ENCODE peak calls at places on chromosomes 12 and 14, in seven cellular contexts. N is fibroblast of lung, X is cardiac muscle cell, M is IMR-90, W is testis, H is AG04450, O is HCT116. T is an unnamed sample. For H3K9me3, the result is how much of the 10 kb centered on the place peaks cover.

GRCh38 chr14:101950100-101950499 is 14.3 kb upstream of the DYNC1H1 start:
- DNase-seq in M (no peak), X (no peak), W (no peak), O (no peak), H (no peak), N (no peak), T (no peak)

GRCh38 chr14:68969278-68969677 is 9.8 kb downstream of the ACTN1 start:
- DNase-seq in N (no peak), M (no peak), W (no peak), X (no peak), O (no peak), H (no peak), T (no peak)

GRCh38 chr14:92252291-92252690 is 70.7 kb upstream of the SLC24A4 start:
- DNase-seq in N (no peak), M (no peak), W (peak), O (no peak), H (no peak), X (no peak), T (no peak)

GRCh38 chr14:51092965-51093364 is 1.9 kb downstream of the TRIM9 start:
- DNase-seq in N (no peak), O (no peak), H (no peak), X (no peak), M (no peak), W (no peak), T (no peak)

GRCh38 chr12:53980448-53981388 is 4.2 kb upstream of the HOXC10 start:
- DNase-seq in N (no peak), O (no peak), W (no peak), X (no peak), M (no peak), H (no peak), T (no peak)

GRCh38 chr12:26097046-26097878 is 27.6 kb downstream of the BHLHE41 start:
- DNase-seq in O (peak), X (peak), W (peak), N (peak), H (peak), M (peak), T (peak)

GRCh38 chr12:6426882-6427671 is 17.7 kb upstream of the CD27 start:
- DNase-seq in X (no peak), O (no peak), N (no peak), M (no peak), H (no peak), W (no peak), T (no peak)

GRCh38 chr12:102421801-102422583 is 58.4 kb downstream of the IGF1 start:
- DNase-seq in X (no peak), N (no peak), H (no peak), O (no peak), M (peak), W (no peak), T (no peak)

GRCh38 chr12:10554228-10554970 is 48.7 kb downstream of the EIF2S3B start:
- DNase-seq in O (no peak), N (no peak), H (no peak), X (no peak), M (no peak), W (no peak), T (no peak)

GRCh38 chr12:110930348-110931314 is 10.3 kb upstream of the MYL2 start:
- DNase-seq in N (no peak), H (no peak), O (no peak), M (no peak), W (no peak), X (no peak), T (no peak)

GRCh38 chr12:115697341-115697740 is 580.2 kb downstream of the MED13L start:
- DNase-seq in N (peak), M (no peak), W (no peak), X (no peak), H (no peak), O (no peak), T (no peak)

GRCh38 chr12:47296828-47297227 is 217.1 kb upstream of the AMIGO2 start:
- DNase-seq in W (no peak), H (no peak), O (no peak), N (no peak), M (no peak), X (no peak), T (no peak)

GRCh38 chr14:78519863-78520262 is 349.7 kb downstream of the NRXN3 start:
- DNase-seq in N (peak), M (peak), W (peak), O (no peak), H (no peak), X (peak), T (peak)

GRCh38 chr12:101372431-101372830 is 35.1 kb downstream of the ARL1 start:
- DNase-seq in X (no peak), O (no peak), W (no peak), N (no peak), H (no peak), M (no peak), T (no peak)

GRCh38 chr12:34287986-34288962 is 266.0 kb downstream of the ALG10 start:
- DNase-seq in O (no peak), H (no peak), N (no peak), X (no peak), M (no peak), W (no peak), T (no peak)

GRCh38 chr12:34286483-34286882 is 264.2 kb downstream of the ALG10 start:
- DNase-seq in H (no peak), N (no peak), W (no peak), O (no peak), X (no peak), M (no peak), T (no peak)

GRCh38 chr12:34287437-34287836 is 265.1 kb downstream of the ALG10 start:
- DNase-seq in W (no peak), H (no peak), X (no peak), O (no peak), N (no peak), M (no peak), T (no peak)

GRCh38 chr12:34288963-34289345 is 266.7 kb downstream of the ALG10 start:
- DNase-seq in M (no peak), O (no peak), W (no peak), H (no peak), X (no peak), N (no peak), T (no peak)

GRCh38 chr12:34286934-34287333 is 264.6 kb downstream of the ALG10 start:
- DNase-seq in O (no peak), W (no peak), N (no peak), H (no peak), X (no peak), M (no peak), T (no peak)
- H3K9me3 ChIP-seq in O (under half), W (under half), N (under half), H (half or more), X (under half), M (under half), T (under half)

DNA sequence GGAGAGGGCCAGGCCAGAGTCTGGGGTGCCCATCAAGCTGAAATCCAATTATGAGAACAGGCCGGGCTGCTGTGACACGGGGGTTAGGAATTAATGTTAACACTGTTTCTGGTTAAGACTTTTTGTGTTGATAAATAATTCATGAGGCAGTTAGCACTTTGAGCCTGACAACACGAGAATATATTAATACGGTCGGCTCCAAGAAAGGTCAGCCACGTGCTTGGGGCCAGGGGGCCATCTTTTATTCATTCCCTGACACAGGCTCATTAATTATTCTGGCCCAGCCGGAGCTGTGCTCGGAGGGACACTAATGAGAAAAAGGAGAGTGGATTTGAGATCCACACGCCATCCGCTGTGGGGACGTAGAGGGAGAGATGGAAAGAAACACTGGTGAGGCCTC is 45.1 kb downstream of the FBRSL1 start:
- DNase-seq in X (no peak), O (no peak), M (no peak), W (no peak), N (no peak), H (no peak), T (no peak)
- H3K9me3 ChIP-seq in X (under half), O (under half), M (under half), W (under half), N (under half), H (under half), T (under half)

DNA sequence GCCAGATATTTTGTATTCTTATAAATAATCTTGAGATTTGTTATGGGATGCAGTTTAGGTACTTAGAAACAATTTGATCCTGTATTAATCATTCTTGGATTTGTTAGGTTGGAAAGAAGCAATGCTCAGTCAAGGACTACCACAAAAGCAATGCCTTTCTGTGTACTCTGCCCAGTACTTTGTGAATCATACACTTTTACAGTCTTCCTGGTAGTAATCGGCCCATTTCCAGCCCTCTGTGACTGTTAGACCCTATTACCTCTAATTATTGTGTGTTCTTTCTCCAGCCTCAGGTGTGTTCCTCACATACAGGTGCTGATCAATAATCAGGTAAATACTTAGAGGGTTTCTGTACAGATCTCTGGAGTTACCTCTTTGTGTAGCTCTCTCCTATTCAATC is 609.0 kb downstream of the KCNH5 start:
- DNase-seq in W (no peak), H (no peak), O (no peak), N (no peak), M (no peak), X (no peak), T (no peak)
- H3K9me3 ChIP-seq in W (under half), H (under half), O (under half), N (under half), M (under half), X (under half), T (under half)

DNA sequence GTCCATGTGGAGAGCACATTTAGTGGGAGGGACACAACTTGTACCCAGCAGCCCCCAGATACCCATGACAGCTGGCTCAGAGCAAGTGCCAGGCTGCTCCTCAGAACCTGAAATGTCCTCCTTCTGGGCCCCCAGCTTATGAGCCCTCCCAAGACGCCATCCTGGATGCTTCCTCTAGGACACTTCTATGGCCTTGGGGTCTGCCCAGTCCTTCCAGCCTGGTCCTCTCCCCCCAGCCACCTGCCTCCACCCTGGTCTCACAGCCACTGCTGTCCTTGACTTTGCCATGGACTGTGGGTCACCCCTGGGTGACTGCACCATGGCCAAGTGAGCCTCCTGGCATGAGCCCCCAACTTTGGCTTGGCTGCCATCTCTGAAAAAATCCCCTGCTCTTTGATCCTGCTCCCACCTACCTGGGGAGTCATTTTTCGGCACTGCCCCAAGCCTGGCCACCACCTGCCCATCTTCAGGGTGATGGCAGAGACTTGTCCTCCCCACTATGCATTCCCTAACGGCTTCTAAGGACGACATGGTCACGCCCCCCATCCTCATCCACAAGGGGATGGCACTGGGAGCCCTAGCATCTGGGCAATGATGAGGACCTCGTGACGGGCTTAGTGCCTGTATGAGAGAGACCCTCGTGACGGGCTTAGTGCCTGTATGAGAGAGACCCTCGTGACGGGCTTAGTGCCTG is 323.7 kb downstream of the TMEM121 start:
- DNase-seq in N (no peak), X (no peak), W (no peak), H (no peak), O (no peak), M (no peak), T (no peak)
- H3K9me3 ChIP-seq in N (under half), X (under half), W (under half), H (half or more), O (under half), M (half or more), T (under half)

GRCh38 chr14:40309124-40309523 is 876.9 kb upstream of the FBXO33 start:
- DNase-seq in O (no peak), H (no peak), M (no peak), X (no peak), W (no peak), N (no peak), T (no peak)

GRCh38 chr14:40308240-40308639 is 876.0 kb upstream of the FBXO33 start:
- DNase-seq in N (no peak), X (no peak), M (no peak), H (no peak), W (no peak), O (no peak), T (no peak)

GRCh38 chr14:40318211-40318719 is 886.0 kb upstream of the FBXO33 start:
- DNase-seq in H (no peak), N (no peak), O (no peak), M (no peak), W (no peak), X (no peak), T (no peak)

GRCh38 chr14:40317690-40318089 is 885.5 kb upstream of the FBXO33 start:
- DNase-seq in O (no peak), H (no peak), X (no peak), M (no peak), N (no peak), W (no peak), T (no peak)

DNA sequence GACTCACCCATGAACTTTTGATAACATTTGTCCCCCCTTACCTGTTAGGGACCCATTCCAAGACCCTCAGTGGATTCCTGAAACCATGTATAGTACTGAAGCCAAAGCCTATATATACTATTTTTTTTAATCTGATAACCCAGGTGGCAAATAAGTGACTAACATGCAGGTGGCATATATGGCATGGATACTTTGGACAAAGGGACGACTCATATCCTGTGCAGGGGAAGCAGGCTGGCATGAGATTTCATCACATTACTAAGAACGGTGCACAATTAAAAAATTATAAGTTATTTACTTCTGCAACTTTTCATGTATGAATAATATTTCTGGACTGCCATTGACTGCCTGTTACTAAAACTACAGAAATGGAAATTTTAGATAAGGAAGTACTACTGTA is 880.1 kb upstream of the FBXO33 start:
- DNase-seq in M (no peak), W (no peak), X (no peak), N (no peak), H (no peak), O (peak), T (no peak)
- H3K9me3 ChIP-seq in M (under half), W (under half), X (under half), N (under half), H (under half), O (under half), T (under half)

GRCh38 chr12:63212316-63212715 is 61.3 kb upstream of the AVPR1A start:
- DNase-seq in N (no peak), H (no peak), W (no peak), M (no peak), O (no peak), X (no peak), T (no peak)

GRCh38 chr12:63206908-63207307 is 55.9 kb upstream of the AVPR1A start:
- DNase-seq in H (no peak), N (no peak), W (no peak), O (no peak), M (no peak), X (no peak), T (no peak)

GRCh38 chr12:63206494-63206893 is 55.5 kb upstream of the AVPR1A start:
- DNase-seq in N (no peak), M (no peak), W (no peak), X (no peak), H (no peak), O (no peak), T (no peak)

DNA sequence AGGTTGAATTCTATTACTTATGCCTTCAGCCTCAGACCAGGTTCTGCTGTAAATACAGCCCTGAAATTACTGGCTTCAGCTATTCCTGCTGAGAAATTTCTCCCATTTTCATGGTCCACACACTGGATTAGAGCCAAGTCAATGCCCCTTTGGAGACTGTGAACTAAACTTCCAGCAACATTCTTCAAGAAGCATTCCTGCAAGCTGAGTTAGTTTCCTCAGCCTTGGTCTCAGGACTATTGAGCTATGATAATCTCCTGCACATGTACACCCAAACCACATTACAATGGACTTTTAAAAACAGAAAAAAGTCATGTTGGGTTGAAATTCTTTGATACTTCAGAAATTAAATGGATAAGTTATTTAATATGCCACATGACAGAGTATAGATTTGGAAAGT is 58.0 kb upstream of the AVPR1A start:
- DNase-seq in M (no peak), N (no peak), H (no peak), X (no peak), W (no peak), O (no peak), T (no peak)
- H3K9me3 ChIP-seq in M (under half), N (under half), H (under half), X (under half), W (under half), O (under half), T (under half)

GRCh38 chr14:23708343-23708742 is 72.2 kb downstream of the DHRS2 start:
- DNase-seq in W (no peak), X (no peak), M (no peak), N (no peak), H (no peak), O (no peak), T (no peak)
- H3K9me3 ChIP-seq in W (under half), X (under half), M (under half), N (under half), H (under half), O (under half), T (under half)

GRCh38 chr14:19801118-19801464 is 2.5 kb upstream of the OR4N2 start:
- DNase-seq in W (no peak), H (no peak), X (no peak), N (no peak), O (no peak), M (no peak), T (no peak)
- H3K9me3 ChIP-seq in W (under half), H (under half), X (under half), N (under half), O (under half), M (under half), T (under half)